ENCODE peak calls at places on chromosomes 16 and 17, in six cellular contexts. J, U, A, D, W and E are unnamed samples.

GRCh38 chr17:46144246-46144645 is 49.0 kb downstream of the KANSL1 start:
- DNase-seq in D (no peak), U (no peak), A (no peak), W (no peak), J (peak; percentile 47), E (no peak)

GRCh38 chr16:46817961-46818360 is 13.0 kb downstream of the C16orf87 start:
- DNase-seq in U (no peak), A (no peak), D (no peak), J (no peak), W (no peak), E (no peak)

GRCh38 chr17:40070895-40071719 is 8.3 kb downstream of the THRA start:
- DNase-seq in U (no peak), W (no peak), J (no peak), A (no peak), D (no peak), E (no peak)

GRCh38 chr16:11386791-11387546 is 41.7 kb downstream of the RMI2 start:
- DNase-seq in W (peak; percentile 3), A (no peak), J (peak; percentile 40), U (no peak), D (no peak), E (no peak)

GRCh38 chr17:3710951-3711383 is 12.7 kb upstream of the HASPIN start:
- DNase-seq in W (peak; percentile 61), J (peak; percentile 87), D (no peak), U (no peak), A (no peak), E (peak; percentile 66)

GRCh38 chr17:77734371-77735050 is 224.0 kb upstream of the TNRC6C start:
- DNase-seq in D (no peak), A (peak; percentile 35), W (peak; percentile 75), J (no peak), U (no peak), E (no peak)

GRCh38 chr16:69724981-69725479 is 1.3 kb downstream of the NQO1 start:
- DNase-seq in J (no peak), D (no peak), A (no peak), W (no peak), U (no peak), E (no peak)

GRCh38 chr17:68497885-68498319 is 14.3 kb upstream of the PRKAR1A start:
- DNase-seq in D (no peak), J (peak; percentile 69), W (peak; percentile 93), U (no peak), A (peak; percentile 79), E (peak; percentile 96)